ENCODE peak calls at places on chromosome X, in eight cellular contexts. One of them, this sample, is unnamed.

GRCh38 chrX:26915064-26915463 is 548.1 kb downstream of the PPP4R3C start:
- DNase-seq in AG04450: no peak
- DNase-seq in upper lobe of right lung: no peak
- DNase-seq in tibial artery: no peak
- DNase-seq in lower leg skin: no peak
- DNase-seq in CD8-positive, alpha-beta T cell: no peak
- DNase-seq in coronary artery: no peak
- DNase-seq in brain microvascular endothelial cell: peak; percentile 32
- DNase-seq in this sample: peak; percentile 2

GRCh38 chrX:151359931-151360871 is 36.8 kb upstream of the VMA21 start:
- DNase-seq in AG04450: no peak
- DNase-seq in upper lobe of right lung: peak; percentile 66
- DNase-seq in tibial artery: no peak
- DNase-seq in lower leg skin: no peak
- DNase-seq in CD8-positive, alpha-beta T cell: peak; percentile 54
- DNase-seq in coronary artery: no peak
- DNase-seq in brain microvascular endothelial cell: no peak
- DNase-seq in this sample: peak; percentile 20

GRCh38 chrX:134936542-134936941 is 54.2 kb upstream of the SMIM10 start:
- DNase-seq in AG04450: peak; percentile 21
- DNase-seq in upper lobe of right lung: no peak
- DNase-seq in tibial artery: no peak
- DNase-seq in lower leg skin: no peak
- DNase-seq in CD8-positive, alpha-beta T cell: no peak
- DNase-seq in coronary artery: no peak
- DNase-seq in brain microvascular endothelial cell: peak; percentile 27
- DNase-seq in this sample: peak; percentile 54

GRCh38 chrX:138866643-138867042 is 155.1 kb upstream of the FGF13 start:
- DNase-seq in AG04450: no peak
- DNase-seq in upper lobe of right lung: no peak
- DNase-seq in tibial artery: no peak
- DNase-seq in lower leg skin: no peak
- DNase-seq in CD8-positive, alpha-beta T cell: no peak
- DNase-seq in coronary artery: no peak
- DNase-seq in brain microvascular endothelial cell: no peak
- DNase-seq in this sample: peak; percentile 4

GRCh38 chrX:18938710-18939109 is 45.2 kb downstream of the PHKA2 start:
- DNase-seq in AG04450: no peak
- DNase-seq in upper lobe of right lung: no peak
- DNase-seq in tibial artery: no peak
- DNase-seq in lower leg skin: no peak
- DNase-seq in CD8-positive, alpha-beta T cell: no peak
- DNase-seq in coronary artery: no peak
- DNase-seq in brain microvascular endothelial cell: no peak
- DNase-seq in this sample: peak; percentile 38

GRCh38 chrX:151713859-151714258 is 2.0 kb upstream of the FATE1 start:
- DNase-seq in AG04450: no peak
- DNase-seq in upper lobe of right lung: no peak
- DNase-seq in tibial artery: no peak
- DNase-seq in lower leg skin: no peak
- DNase-seq in CD8-positive, alpha-beta T cell: no peak
- DNase-seq in coronary artery: no peak
- DNase-seq in brain microvascular endothelial cell: peak; percentile 13
- DNase-seq in this sample: peak; percentile 24

GRCh38 chrX:102651968-102652744 is 873 bp downstream of the GPRASP1 start:
- DNase-seq in AG04450: no peak
- DNase-seq in upper lobe of right lung: no peak
- DNase-seq in tibial artery: peak; percentile 69
- DNase-seq in lower leg skin: no peak
- DNase-seq in CD8-positive, alpha-beta T cell: peak; percentile 71
- DNase-seq in coronary artery: no peak
- DNase-seq in brain microvascular endothelial cell: peak; percentile 33
- DNase-seq in this sample: peak; percentile 55

GRCh38 chrX:98412058-98412457 is 1528.3 kb downstream of the RPA4 start:
- DNase-seq in AG04450: no peak
- DNase-seq in upper lobe of right lung: no peak
- DNase-seq in tibial artery: no peak
- DNase-seq in lower leg skin: no peak
- DNase-seq in CD8-positive, alpha-beta T cell: no peak
- DNase-seq in coronary artery: no peak
- DNase-seq in brain microvascular endothelial cell: no peak
- DNase-seq in this sample: no peak

GRCh38 chrX:9315086-9315485 is 149.8 kb upstream of the TBL1X start:
- DNase-seq in AG04450: no peak
- DNase-seq in upper lobe of right lung: no peak
- DNase-seq in tibial artery: no peak
- DNase-seq in lower leg skin: no peak
- DNase-seq in CD8-positive, alpha-beta T cell: no peak
- DNase-seq in coronary artery: no peak
- DNase-seq in brain microvascular endothelial cell: no peak
- DNase-seq in this sample: no peak

GRCh38 chrX:110442631-110443030 is 84.0 kb downstream of the RTL9 start:
- DNase-seq in AG04450: no peak
- DNase-seq in upper lobe of right lung: no peak
- DNase-seq in tibial artery: no peak
- DNase-seq in lower leg skin: no peak
- DNase-seq in CD8-positive, alpha-beta T cell: no peak
- DNase-seq in coronary artery: no peak
- DNase-seq in brain microvascular endothelial cell: peak; percentile 6
- DNase-seq in this sample: peak; percentile 46

GRCh38 chrX:107940095-107940494 is 42.1 kb downstream of the TEX13B start:
- DNase-seq in AG04450: no peak
- DNase-seq in upper lobe of right lung: no peak
- DNase-seq in tibial artery: no peak
- DNase-seq in lower leg skin: no peak
- DNase-seq in CD8-positive, alpha-beta T cell: no peak
- DNase-seq in coronary artery: no peak
- DNase-seq in brain microvascular endothelial cell: no peak
- DNase-seq in this sample: no peak

DNA sequence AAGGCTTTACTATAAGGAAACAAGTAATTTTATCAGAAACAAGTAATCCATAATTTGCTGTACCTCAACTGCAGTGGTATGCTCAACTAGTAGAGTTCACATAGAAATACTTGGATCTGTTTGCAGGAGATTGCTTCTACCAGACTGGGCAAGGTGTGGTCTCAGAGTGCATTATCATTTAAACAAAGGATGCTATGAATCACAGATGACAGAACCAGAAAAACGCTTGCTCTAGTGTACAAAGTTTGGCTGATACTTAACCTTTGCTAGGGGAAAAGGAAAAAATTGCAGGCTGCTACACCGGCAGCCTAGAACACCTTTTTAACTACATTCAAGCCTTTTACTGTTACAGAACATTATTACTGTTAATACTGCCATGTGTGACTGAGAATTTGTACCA is 97.1 kb downstream of the ENOX2 start:
- DNase-seq in AG04450: no peak
- DNase-seq in upper lobe of right lung: no peak
- DNase-seq in tibial artery: no peak
- DNase-seq in lower leg skin: no peak
- DNase-seq in CD8-positive, alpha-beta T cell: no peak
- DNase-seq in coronary artery: no peak
- DNase-seq in brain microvascular endothelial cell: no peak
- DNase-seq in this sample: peak; percentile 3
- H3K4me3 ChIP-seq in AG04450: no peak overlapping the region
- H3K4me3 ChIP-seq in upper lobe of right lung: no peak overlapping the region
- H3K4me3 ChIP-seq in tibial artery: no peak overlapping the region
- H3K4me3 ChIP-seq in lower leg skin: no peak overlapping the region
- H3K4me3 ChIP-seq in CD8-positive, alpha-beta T cell: no peak overlapping the region
- H3K4me3 ChIP-seq in coronary artery: no peak overlapping the region
- H3K4me3 ChIP-seq in brain microvascular endothelial cell: no peak overlapping the region
- H3K4me3 ChIP-seq in this sample: no peak overlapping the region

GRCh38 chrX:15815779-15816452 is 25.6 kb downstream of the ZRSR2 start:
- DNase-seq in AG04450: no peak
- DNase-seq in upper lobe of right lung: no peak
- DNase-seq in tibial artery: no peak
- DNase-seq in lower leg skin: no peak
- DNase-seq in CD8-positive, alpha-beta T cell: no peak
- DNase-seq in coronary artery: no peak
- DNase-seq in brain microvascular endothelial cell: no peak
- DNase-seq in this sample: peak; percentile 2

GRCh38 chrX:15820106-15821073 is 30.1 kb downstream of the ZRSR2 start:
- DNase-seq in AG04450: no peak
- DNase-seq in upper lobe of right lung: no peak
- DNase-seq in tibial artery: no peak
- DNase-seq in lower leg skin: no peak
- DNase-seq in CD8-positive, alpha-beta T cell: no peak
- DNase-seq in coronary artery: no peak
- DNase-seq in brain microvascular endothelial cell: no peak
- DNase-seq in this sample: no peak

GRCh38 chrX:15814811-15815210 is 24.5 kb downstream of the ZRSR2 start:
- DNase-seq in AG04450: no peak
- DNase-seq in upper lobe of right lung: no peak
- DNase-seq in tibial artery: no peak
- DNase-seq in lower leg skin: no peak
- DNase-seq in CD8-positive, alpha-beta T cell: no peak
- DNase-seq in coronary artery: no peak
- DNase-seq in brain microvascular endothelial cell: no peak
- DNase-seq in this sample: no peak

GRCh38 chrX:15816453-15816838 is 26.2 kb downstream of the ZRSR2 start:
- DNase-seq in AG04450: no peak
- DNase-seq in upper lobe of right lung: no peak
- DNase-seq in tibial artery: no peak
- DNase-seq in lower leg skin: no peak
- DNase-seq in CD8-positive, alpha-beta T cell: no peak
- DNase-seq in coronary artery: no peak
- DNase-seq in brain microvascular endothelial cell: no peak
- DNase-seq in this sample: no peak

GRCh38 chrX:15816886-15817285 is 26.6 kb downstream of the ZRSR2 start:
- DNase-seq in AG04450: no peak
- DNase-seq in upper lobe of right lung: no peak
- DNase-seq in tibial artery: no peak
- DNase-seq in lower leg skin: no peak
- DNase-seq in CD8-positive, alpha-beta T cell: peak; percentile 53
- DNase-seq in coronary artery: no peak
- DNase-seq in brain microvascular endothelial cell: no peak
- DNase-seq in this sample: no peak
- TF ChIP-seq CTCF in AG04450: no peak
- TF ChIP-seq CTCF in upper lobe of right lung: no peak
- TF ChIP-seq CTCF in tibial artery: no peak
- TF ChIP-seq CTCF in lower leg skin: no peak
- TF ChIP-seq CTCF in CD8-positive, alpha-beta T cell: no peak
- TF ChIP-seq CTCF in coronary artery: no peak
- TF ChIP-seq CTCF in brain microvascular endothelial cell: no peak
- TF ChIP-seq CTCF in this sample: no peak

GRCh38 chrX:47080915-47081236 is 2.6 kb downstream of the RGN start:
- DNase-seq in AG04450: no peak
- DNase-seq in upper lobe of right lung: no peak
- DNase-seq in tibial artery: no peak
- DNase-seq in lower leg skin: no peak
- DNase-seq in CD8-positive, alpha-beta T cell: no peak
- DNase-seq in coronary artery: no peak
- DNase-seq in brain microvascular endothelial cell: no peak
- DNase-seq in this sample: no peak

GRCh38 chrX:47080215-47080914 is 2.1 kb downstream of the RGN start:
- DNase-seq in AG04450: no peak
- DNase-seq in upper lobe of right lung: no peak
- DNase-seq in tibial artery: no peak
- DNase-seq in lower leg skin: no peak
- DNase-seq in CD8-positive, alpha-beta T cell: no peak
- DNase-seq in coronary artery: no peak
- DNase-seq in brain microvascular endothelial cell: no peak
- DNase-seq in this sample: no peak

DNA sequence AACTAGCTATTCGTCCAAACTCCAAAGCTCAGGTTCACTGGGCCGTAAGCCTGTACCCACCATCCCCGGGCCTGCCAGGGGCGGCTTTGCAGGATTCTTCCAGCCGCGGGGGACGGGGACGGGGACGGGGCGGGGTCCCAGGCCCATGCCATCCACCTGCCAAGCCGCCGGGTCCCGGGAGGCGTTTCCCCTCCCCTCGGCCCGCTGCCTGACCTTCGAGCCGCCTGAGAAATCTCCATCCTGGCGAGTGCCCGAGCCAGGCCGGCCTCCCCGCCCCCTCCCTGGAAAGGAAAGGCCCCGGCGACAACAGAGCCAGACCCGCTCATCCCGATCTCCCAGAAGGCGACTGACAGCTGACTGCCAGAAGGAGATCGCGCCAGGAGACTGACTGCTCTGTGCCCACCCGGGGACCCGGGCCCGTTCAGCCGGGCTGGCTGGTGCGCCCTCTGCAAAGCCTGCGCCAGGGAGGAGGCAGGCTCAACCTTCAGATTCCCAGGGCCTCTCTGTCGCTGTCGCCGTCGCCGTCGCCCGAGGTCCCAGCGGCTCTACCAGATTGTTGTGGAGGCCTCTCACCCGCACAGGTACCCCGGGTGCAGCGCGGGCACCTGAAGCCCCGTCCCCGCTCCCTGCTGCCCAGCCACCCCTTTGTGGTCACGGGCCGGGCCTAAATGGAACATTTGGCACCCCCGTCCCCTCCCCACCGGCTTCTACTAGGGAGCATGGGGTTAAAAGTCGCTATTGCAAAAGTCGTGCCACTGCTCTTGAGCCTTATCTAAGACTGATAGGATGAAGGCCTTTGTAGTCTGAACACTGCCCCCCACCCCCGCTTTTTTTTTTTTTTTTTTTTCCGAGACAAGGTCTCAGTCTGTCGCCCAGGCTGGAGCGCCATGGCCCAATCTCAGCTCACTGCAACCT is at the start of gene RGN:
- DNase-seq in AG04450: no peak
- DNase-seq in upper lobe of right lung: peak; percentile 62
- DNase-seq in tibial artery: peak; percentile 61
- DNase-seq in lower leg skin: no peak
- DNase-seq in CD8-positive, alpha-beta T cell: no peak
- DNase-seq in coronary artery: no peak
- DNase-seq in brain microvascular endothelial cell: no peak
- DNase-seq in this sample: no peak
- H3K4me3 ChIP-seq in AG04450: peak within 1 kb of the TSS; percentile 32
- H3K4me3 ChIP-seq in upper lobe of right lung: peak within 1 kb of the TSS; percentile 41
- H3K4me3 ChIP-seq in tibial artery: peak within 1 kb of the TSS; percentile 57
- H3K4me3 ChIP-seq in lower leg skin: no peak within 1 kb of the TSS
- H3K4me3 ChIP-seq in CD8-positive, alpha-beta T cell: no peak within 1 kb of the TSS
- H3K4me3 ChIP-seq in coronary artery: peak within 1 kb of the TSS; percentile 71
- H3K4me3 ChIP-seq in brain microvascular endothelial cell: peak within 1 kb of the TSS; percentile 38
- H3K4me3 ChIP-seq in this sample: peak within 1 kb of the TSS; percentile 28

GRCh38 chrX:350148-350533 is 31.5 kb upstream of the GTPBP6 start:
- DNase-seq in AG04450: no peak
- DNase-seq in upper lobe of right lung: no peak
- DNase-seq in tibial artery: no peak
- DNase-seq in lower leg skin: no peak
- DNase-seq in CD8-positive, alpha-beta T cell: no peak
- DNase-seq in coronary artery: no peak
- DNase-seq in brain microvascular endothelial cell: no peak
- DNase-seq in this sample: no peak

GRCh38 chrX:352582-353314 is 34.0 kb downstream of the PPP2R3B start:
- DNase-seq in AG04450: no peak
- DNase-seq in upper lobe of right lung: peak; percentile 56
- DNase-seq in tibial artery: peak; percentile 59
- DNase-seq in lower leg skin: no peak
- DNase-seq in CD8-positive, alpha-beta T cell: no peak
- DNase-seq in coronary artery: no peak
- DNase-seq in brain microvascular endothelial cell: no peak
- DNase-seq in this sample: no peak

GRCh38 chrX:350534-351321 is 32.1 kb upstream of the GTPBP6 start:
- DNase-seq in AG04450: no peak
- DNase-seq in upper lobe of right lung: peak; percentile 61
- DNase-seq in tibial artery: no peak
- DNase-seq in lower leg skin: no peak
- DNase-seq in CD8-positive, alpha-beta T cell: no peak
- DNase-seq in coronary artery: no peak
- DNase-seq in brain microvascular endothelial cell: no peak
- DNase-seq in this sample: no peak

GRCh38 chrX:352181-352580 is 33.6 kb upstream of the GTPBP6 start:
- DNase-seq in AG04450: no peak
- DNase-seq in upper lobe of right lung: no peak
- DNase-seq in tibial artery: peak; percentile 47
- DNase-seq in lower leg skin: no peak
- DNase-seq in CD8-positive, alpha-beta T cell: no peak
- DNase-seq in coronary artery: no peak
- DNase-seq in brain microvascular endothelial cell: no peak
- DNase-seq in this sample: no peak

GRCh38 chrX:351736-352135 is 33.1 kb upstream of the GTPBP6 start:
- DNase-seq in AG04450: no peak
- DNase-seq in upper lobe of right lung: peak; percentile 17
- DNase-seq in tibial artery: peak; percentile 42
- DNase-seq in lower leg skin: no peak
- DNase-seq in CD8-positive, alpha-beta T cell: no peak
- DNase-seq in coronary artery: no peak
- DNase-seq in brain microvascular endothelial cell: no peak
- DNase-seq in this sample: no peak
- TF ChIP-seq CTCF in AG04450: no peak
- TF ChIP-seq CTCF in upper lobe of right lung: no peak
- TF ChIP-seq CTCF in tibial artery: no peak
- TF ChIP-seq CTCF in lower leg skin: no peak
- TF ChIP-seq CTCF in CD8-positive, alpha-beta T cell: no peak
- TF ChIP-seq CTCF in coronary artery: no peak
- TF ChIP-seq CTCF in brain microvascular endothelial cell: no peak
- TF ChIP-seq CTCF in this sample: no peak